ENCODE peak calls at places on chromosomes 7 and 10, in six cellular contexts. D is CD8-positive, alpha-beta T cell; U is GM20000; B is astrocyte of the spinal cord; Y is naive thymus-derived CD8-positive, alpha-beta T cell; K is A549. V is an unnamed sample.

GRCh38 chr10:75466886-75467285 is 35.5 kb downstream of the LRMDA start:
- DNase-seq in D (no peak), U (no peak), B (no peak), Y (no peak), K (no peak), V (no peak)

GRCh38 chr10:68106656-68107055 is 2.6 kb upstream of the MYPN start:
- DNase-seq in D (no peak), U (no peak), B (peak), Y (no peak), K (no peak), V (peak)

GRCh38 chr7:26705567-26705966 is 158.8 kb downstream of the SKAP2 start:
- DNase-seq in D (no peak), U (no peak), B (peak), Y (no peak), K (peak), V (peak)

GRCh38 chr10:68327889-68328786 is 3.7 kb upstream of the HNRNPH3 start:
- DNase-seq in D (no peak), U (no peak), B (peak), Y (no peak), K (peak), V (no peak)

GRCh38 chr10:132606536-132607316 is 69.1 kb downstream of the INPP5A start:
- DNase-seq in D (no peak), U (no peak), B (no peak), Y (no peak), K (no peak), V (no peak)

GRCh38 chr7:220151-220841 is 27.9 kb downstream of the FAM20C start:
- DNase-seq in D (no peak), U (no peak), B (no peak), Y (no peak), K (peak), V (no peak)

GRCh38 chr10:23344251-23344841 is at the start of gene C10orf67:
- DNase-seq in D (no peak), U (no peak), B (peak), Y (peak), K (peak), V (no peak)

GRCh38 chr10:63264852-63265617 is 131.9 kb downstream of the NRBF2 start:
- DNase-seq in D (no peak), U (peak), B (peak), Y (peak), K (peak), V (peak)

GRCh38 chr7:82839555-82839954 is 323.1 kb downstream of the PCLO start:
- DNase-seq in D (no peak), U (no peak), B (no peak), Y (no peak), K (no peak), V (no peak)

GRCh38 chr7:47811632-47812380 is 136.5 kb downstream of the PKD1L1 start:
- DNase-seq in D (no peak), U (no peak), B (no peak), Y (no peak), K (no peak), V (no peak)

GRCh38 chr7:134802762-134803161 is 23.3 kb downstream of the CALD1 start:
- DNase-seq in D (no peak), U (no peak), B (no peak), Y (no peak), K (no peak), V (no peak)

GRCh38 chr7:332020-332517 is 42.1 kb downstream of the FOXL3 start:
- DNase-seq in D (no peak), U (no peak), B (no peak), Y (no peak), K (no peak), V (no peak)

GRCh38 chr7:1081931-1082401 is 5.9 kb upstream of the GPER1 start:
- DNase-seq in D (no peak), U (no peak), B (peak), Y (no peak), K (no peak), V (peak)

GRCh38 chr7:155533827-155534690 is 12.3 kb downstream of the CNPY1 start:
- DNase-seq in D (no peak), U (peak), B (no peak), Y (no peak), K (peak), V (no peak)

GRCh38 chr7:86968618-86969017 is 90.8 kb downstream of the ELAPOR2 start:
- DNase-seq in D (no peak), U (no peak), B (no peak), Y (no peak), K (no peak), V (peak)

GRCh38 chr7:148303295-148304013 is 287.1 kb upstream of the C7orf33 start:
- DNase-seq in D (no peak), U (no peak), B (peak), Y (no peak), K (peak), V (no peak)

GRCh38 chr10:909831-910230 is 21.7 kb downstream of the LARP4B start:
- DNase-seq in D (no peak), U (no peak), B (peak), Y (no peak), K (no peak), V (no peak)

GRCh38 chr10:32377458-32378370 is 30.8 kb upstream of the EPC1 start:
- DNase-seq in D (peak), U (peak), B (peak), Y (peak), K (peak), V (no peak)

GRCh38 chr10:73248259-73248724 is 1.2 kb upstream of the DNAJC9 start:
- DNase-seq in D (no peak), U (no peak), B (no peak), Y (no peak), K (no peak), V (no peak)

GRCh38 chr7:144437370-144438191 is 34.1 kb upstream of the NOBOX start:
- DNase-seq in D (peak), U (peak), B (peak), Y (no peak), K (peak), V (peak)

GRCh38 chr7:84207025-84207424 is 12.4 kb upstream of the SEMA3A start:
- DNase-seq in D (no peak), U (no peak), B (peak), Y (no peak), K (no peak), V (no peak)

GRCh38 chr10:17214991-17215781 is 12.9 kb upstream of the VIM start:
- DNase-seq in D (no peak), U (no peak), B (peak), Y (no peak), K (peak), V (peak)

V was measured in HFF-Myc.